ENCODE peak calls at places on chromosomes 7 and 10, in seven cellular contexts. One of them, this sample, is unnamed.
A peak's percentile ranks its signal among the peaks of the same experiment; 100 is the strongest.

GRCh38 chr7:33721895-33722294 is 183.4 kb upstream of the BMPER start:
- DNase-seq in colonic mucosa: no peak
- DNase-seq in HL-60: no peak
- DNase-seq in nephron progenitor cell: no peak
- DNase-seq in body of pancreas: no peak
- DNase-seq in MCF 10A: no peak
- DNase-seq in fibroblast of the aortic adventitia: no peak
- DNase-seq in this sample: no peak

GRCh38 chr7:118368958-118369357 is 144.5 kb downstream of the ANKRD7 start:
- DNase-seq in colonic mucosa: no peak
- DNase-seq in fibroblast of the aortic adventitia: no peak
- DNase-seq in nephron progenitor cell: no peak
- DNase-seq in body of pancreas: no peak
- DNase-seq in HL-60: no peak
- DNase-seq in MCF 10A: no peak
- DNase-seq in this sample: no peak

GRCh38 chr7:70029993-70030392 is 431.7 kb downstream of the AUTS2 start:
- DNase-seq in body of pancreas: no peak
- DNase-seq in colonic mucosa: no peak
- DNase-seq in fibroblast of the aortic adventitia: no peak
- DNase-seq in HL-60: no peak
- DNase-seq in MCF 10A: no peak
- DNase-seq in nephron progenitor cell: no peak
- DNase-seq in this sample: no peak

GRCh38 chr7:43481905-43482678 is 100.8 kb upstream of the STK17A start:
- DNase-seq in fibroblast of the aortic adventitia: peak; percentile 35
- DNase-seq in nephron progenitor cell: no peak
- DNase-seq in MCF 10A: peak; percentile 41
- DNase-seq in body of pancreas: no peak
- DNase-seq in HL-60: no peak
- DNase-seq in colonic mucosa: no peak
- DNase-seq in this sample: no peak

GRCh38 chr7:2209146-2209960 is 23.4 kb downstream of the MAD1L1 start:
- DNase-seq in MCF 10A: peak; percentile 39
- DNase-seq in HL-60: no peak
- DNase-seq in nephron progenitor cell: peak; percentile 84
- DNase-seq in colonic mucosa: peak; percentile 39
- DNase-seq in fibroblast of the aortic adventitia: peak; percentile 79
- DNase-seq in body of pancreas: peak; percentile 40
- DNase-seq in this sample: peak; percentile 74

GRCh38 chr10:64036996-64037666 is 515.9 kb downstream of the REEP3 start:
- DNase-seq in MCF 10A: no peak
- DNase-seq in fibroblast of the aortic adventitia: no peak
- DNase-seq in nephron progenitor cell: peak; percentile 10
- DNase-seq in body of pancreas: no peak
- DNase-seq in HL-60: no peak
- DNase-seq in colonic mucosa: no peak
- DNase-seq in this sample: no peak

GRCh38 chr7:2123360-2123759 is 109.4 kb downstream of the MAD1L1 start:
- DNase-seq in nephron progenitor cell: no peak
- DNase-seq in body of pancreas: no peak
- DNase-seq in colonic mucosa: no peak
- DNase-seq in MCF 10A: no peak
- DNase-seq in fibroblast of the aortic adventitia: no peak
- DNase-seq in HL-60: no peak
- DNase-seq in this sample: no peak

GRCh38 chr10:52652431-52653220 is 120.0 kb downstream of the MBL2 start:
- DNase-seq in colonic mucosa: no peak
- DNase-seq in body of pancreas: no peak
- DNase-seq in fibroblast of the aortic adventitia: no peak
- DNase-seq in MCF 10A: no peak
- DNase-seq in nephron progenitor cell: no peak
- DNase-seq in HL-60: no peak
- DNase-seq in this sample: no peak

GRCh38 chr7:37052673-37053072 is 328.4 kb upstream of the AOAH start:
- DNase-seq in MCF 10A: peak; percentile 68
- DNase-seq in fibroblast of the aortic adventitia: peak; percentile 28
- DNase-seq in nephron progenitor cell: peak; percentile 84
- DNase-seq in body of pancreas: peak; percentile 18
- DNase-seq in colonic mucosa: peak; percentile 20
- DNase-seq in HL-60: peak; percentile 11
- DNase-seq in this sample: peak; percentile 39

GRCh38 chr10:69123306-69123746 is 652 bp upstream of the VPS26A start:
- DNase-seq in fibroblast of the aortic adventitia: peak; percentile 72
- DNase-seq in colonic mucosa: peak; percentile 69
- DNase-seq in body of pancreas: no peak
- DNase-seq in HL-60: no peak
- DNase-seq in MCF 10A: no peak
- DNase-seq in nephron progenitor cell: peak; percentile 66
- DNase-seq in this sample: no peak
- TF ChIP-seq CTCF in fibroblast of the aortic adventitia: no peak
- TF ChIP-seq CTCF in colonic mucosa: no peak
- TF ChIP-seq CTCF in body of pancreas: no peak
- TF ChIP-seq CTCF in HL-60: no peak
- TF ChIP-seq CTCF in MCF 10A: no peak
- TF ChIP-seq CTCF in nephron progenitor cell: no peak
- TF ChIP-seq CTCF in this sample: no peak

GRCh38 chr7:144656960-144657359 is 178.9 kb downstream of the TPK1 start:
- DNase-seq in nephron progenitor cell: no peak
- DNase-seq in MCF 10A: no peak
- DNase-seq in fibroblast of the aortic adventitia: no peak
- DNase-seq in body of pancreas: no peak
- DNase-seq in colonic mucosa: no peak
- DNase-seq in HL-60: no peak
- DNase-seq in this sample: no peak
- TF ChIP-seq CTCF in nephron progenitor cell: no peak
- TF ChIP-seq CTCF in MCF 10A: no peak
- TF ChIP-seq CTCF in fibroblast of the aortic adventitia: no peak
- TF ChIP-seq CTCF in body of pancreas: no peak
- TF ChIP-seq CTCF in colonic mucosa: no peak
- TF ChIP-seq CTCF in HL-60: no peak
- TF ChIP-seq CTCF in this sample: peak; percentile 19

DNA sequence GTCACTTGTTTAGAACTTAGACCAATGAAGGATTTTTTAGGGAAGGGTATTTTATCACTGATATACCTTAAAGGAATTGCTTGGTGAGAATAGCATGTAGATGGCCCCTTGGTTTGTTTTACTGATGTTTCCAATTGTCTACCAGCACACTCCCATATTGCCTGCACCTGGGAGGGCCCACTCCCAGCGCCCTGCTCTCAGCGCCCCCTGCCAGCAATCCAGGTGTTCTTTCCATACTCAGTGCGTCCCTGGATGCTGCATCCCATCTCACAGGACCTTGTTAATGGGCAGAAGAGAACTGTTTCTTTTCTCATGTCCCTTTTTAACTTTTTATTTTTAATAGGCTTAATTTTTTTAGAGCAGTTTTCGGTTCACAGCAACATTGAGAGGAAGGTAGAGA is 24.1 kb upstream of the SFRP5 start:
- DNase-seq in colonic mucosa: no peak
- DNase-seq in nephron progenitor cell: no peak
- DNase-seq in HL-60: no peak
- DNase-seq in fibroblast of the aortic adventitia: no peak
- DNase-seq in body of pancreas: no peak
- DNase-seq in MCF 10A: no peak
- DNase-seq in this sample: no peak
- TF ChIP-seq CTCF in colonic mucosa: no peak
- TF ChIP-seq CTCF in nephron progenitor cell: no peak
- TF ChIP-seq CTCF in HL-60: no peak
- TF ChIP-seq CTCF in fibroblast of the aortic adventitia: no peak
- TF ChIP-seq CTCF in body of pancreas: no peak
- TF ChIP-seq CTCF in MCF 10A: no peak
- TF ChIP-seq CTCF in this sample: no peak

GRCh38 chr7:90312745-90313144 is 8.4 kb downstream of the FAM237B start:
- DNase-seq in nephron progenitor cell: no peak
- DNase-seq in MCF 10A: peak; percentile 17
- DNase-seq in body of pancreas: no peak
- DNase-seq in HL-60: no peak
- DNase-seq in colonic mucosa: no peak
- DNase-seq in fibroblast of the aortic adventitia: peak; percentile 25
- DNase-seq in this sample: no peak
- TF ChIP-seq CTCF in nephron progenitor cell: no peak
- TF ChIP-seq CTCF in MCF 10A: peak; percentile 28
- TF ChIP-seq CTCF in body of pancreas: peak; percentile 15
- TF ChIP-seq CTCF in HL-60: no peak
- TF ChIP-seq CTCF in colonic mucosa: no peak
- TF ChIP-seq CTCF in fibroblast of the aortic adventitia: peak; percentile 25
- TF ChIP-seq CTCF in this sample: peak; percentile 23

GRCh38 chr10:45442251-45442650 is 68.2 kb downstream of the ALOX5 start:
- DNase-seq in MCF 10A: no peak
- DNase-seq in nephron progenitor cell: no peak
- DNase-seq in fibroblast of the aortic adventitia: no peak
- DNase-seq in body of pancreas: no peak
- DNase-seq in colonic mucosa: no peak
- DNase-seq in HL-60: no peak
- DNase-seq in this sample: no peak

GRCh38 chr10:45441791-45442190 is 67.8 kb downstream of the ALOX5 start:
- DNase-seq in MCF 10A: no peak
- DNase-seq in body of pancreas: no peak
- DNase-seq in nephron progenitor cell: no peak
- DNase-seq in HL-60: no peak
- DNase-seq in colonic mucosa: no peak
- DNase-seq in fibroblast of the aortic adventitia: no peak
- DNase-seq in this sample: no peak

GRCh38 chr10:45440511-45441062 is 66.6 kb downstream of the ALOX5 start:
- DNase-seq in colonic mucosa: peak; percentile 11
- DNase-seq in HL-60: no peak
- DNase-seq in body of pancreas: no peak
- DNase-seq in fibroblast of the aortic adventitia: no peak
- DNase-seq in nephron progenitor cell: no peak
- DNase-seq in MCF 10A: no peak
- DNase-seq in this sample: no peak

GRCh38 chr10:45439873-45440272 is 65.9 kb downstream of the ALOX5 start:
- DNase-seq in nephron progenitor cell: no peak
- DNase-seq in body of pancreas: no peak
- DNase-seq in HL-60: no peak
- DNase-seq in fibroblast of the aortic adventitia: no peak
- DNase-seq in colonic mucosa: no peak
- DNase-seq in MCF 10A: no peak
- DNase-seq in this sample: no peak

GRCh38 chr10:45441239-45441638 is 67.2 kb downstream of the ALOX5 start:
- DNase-seq in fibroblast of the aortic adventitia: no peak
- DNase-seq in HL-60: no peak
- DNase-seq in body of pancreas: no peak
- DNase-seq in nephron progenitor cell: no peak
- DNase-seq in MCF 10A: no peak
- DNase-seq in colonic mucosa: no peak
- DNase-seq in this sample: no peak
- TF ChIP-seq CTCF in fibroblast of the aortic adventitia: no peak
- TF ChIP-seq CTCF in HL-60: no peak
- TF ChIP-seq CTCF in body of pancreas: no peak
- TF ChIP-seq CTCF in nephron progenitor cell: no peak
- TF ChIP-seq CTCF in MCF 10A: no peak
- TF ChIP-seq CTCF in colonic mucosa: no peak
- TF ChIP-seq CTCF in this sample: no peak

DNA sequence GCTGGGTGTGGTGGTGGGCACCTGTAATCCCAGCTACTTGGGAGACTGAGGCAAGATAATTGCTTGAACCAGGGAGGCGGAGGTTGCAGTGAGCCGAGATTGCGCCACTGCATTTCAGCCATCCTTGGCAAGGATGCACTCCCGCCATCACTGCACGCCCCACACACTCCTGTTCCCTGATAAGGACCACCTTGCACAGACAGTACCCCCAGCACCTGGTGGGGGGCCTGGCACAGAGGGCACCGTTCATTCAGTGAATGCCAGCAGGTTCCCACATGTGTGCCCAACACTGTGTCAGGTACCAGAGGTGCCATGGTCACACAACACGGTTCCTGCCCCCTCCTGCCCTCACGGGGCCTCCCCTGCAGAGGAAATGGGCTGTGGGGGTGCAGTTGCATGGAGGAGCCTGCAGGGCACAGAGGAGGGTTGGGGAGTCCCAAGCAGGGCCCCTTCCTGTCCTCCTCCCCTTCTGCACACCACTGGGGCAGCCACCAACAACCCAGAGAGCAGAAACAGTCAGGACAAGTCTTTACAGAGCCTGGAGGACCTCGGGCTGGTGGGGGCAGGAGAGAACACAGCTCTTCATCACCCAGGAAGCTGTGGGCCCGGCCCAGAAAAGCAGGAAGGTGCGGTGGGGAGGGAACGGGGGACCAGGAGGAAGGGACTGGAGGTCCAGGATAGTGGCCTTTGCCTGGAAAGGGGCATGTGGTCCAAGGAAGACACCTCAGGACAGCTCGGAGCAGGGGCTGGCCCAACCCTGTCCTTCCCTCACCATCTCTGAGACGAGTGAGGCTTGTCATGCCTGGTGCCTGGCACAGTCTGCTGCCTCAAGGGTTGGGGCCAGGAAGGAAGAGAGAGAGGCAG is 7.1 kb downstream of the CRYGN start:
- DNase-seq in fibroblast of the aortic adventitia: no peak
- DNase-seq in nephron progenitor cell: no peak
- DNase-seq in HL-60: no peak
- DNase-seq in colonic mucosa: no peak
- DNase-seq in body of pancreas: no peak
- DNase-seq in MCF 10A: no peak
- DNase-seq in this sample: no peak
- TF ChIP-seq CTCF in fibroblast of the aortic adventitia: peak; percentile 29
- TF ChIP-seq CTCF in nephron progenitor cell: no peak
- TF ChIP-seq CTCF in HL-60: no peak
- TF ChIP-seq CTCF in colonic mucosa: no peak
- TF ChIP-seq CTCF in body of pancreas: no peak
- TF ChIP-seq CTCF in MCF 10A: no peak
- TF ChIP-seq CTCF in this sample: no peak

GRCh38 chr10:42864575-42864974 is 82.0 kb downstream of the BMS1 start:
- DNase-seq in MCF 10A: peak; percentile 1
- DNase-seq in colonic mucosa: no peak
- DNase-seq in fibroblast of the aortic adventitia: peak; percentile 2
- DNase-seq in nephron progenitor cell: no peak
- DNase-seq in body of pancreas: no peak
- DNase-seq in HL-60: peak; percentile 72
- DNase-seq in this sample: no peak
- TF ChIP-seq CTCF in MCF 10A: no peak
- TF ChIP-seq CTCF in colonic mucosa: no peak
- TF ChIP-seq CTCF in fibroblast of the aortic adventitia: peak; percentile 34
- TF ChIP-seq CTCF in nephron progenitor cell: no peak
- TF ChIP-seq CTCF in body of pancreas: peak; percentile 21
- TF ChIP-seq CTCF in HL-60: no peak
- TF ChIP-seq CTCF in this sample: peak; percentile 38

GRCh38 chr10:5293691-5294550 is 70.8 kb upstream of the UCN3 start:
- DNase-seq in MCF 10A: peak; percentile 86
- DNase-seq in nephron progenitor cell: peak; percentile 76
- DNase-seq in body of pancreas: peak; percentile 68
- DNase-seq in fibroblast of the aortic adventitia: no peak
- DNase-seq in HL-60: no peak
- DNase-seq in colonic mucosa: peak; percentile 87
- DNase-seq in this sample: peak; percentile 65
- TF ChIP-seq CTCF in MCF 10A: peak; percentile 39
- TF ChIP-seq CTCF in nephron progenitor cell: peak; percentile 45
- TF ChIP-seq CTCF in body of pancreas: peak; percentile 44
- TF ChIP-seq CTCF in fibroblast of the aortic adventitia: peak; percentile 51
- TF ChIP-seq CTCF in HL-60: peak; percentile 40
- TF ChIP-seq CTCF in colonic mucosa: peak; percentile 55
- TF ChIP-seq CTCF in this sample: peak; percentile 55

GRCh38 chr10:129223363-129223762 is 243.7 kb upstream of the MGMT start:
- DNase-seq in colonic mucosa: no peak
- DNase-seq in MCF 10A: no peak
- DNase-seq in nephron progenitor cell: no peak
- DNase-seq in HL-60: no peak
- DNase-seq in fibroblast of the aortic adventitia: no peak
- DNase-seq in body of pancreas: no peak
- DNase-seq in this sample: no peak
- TF ChIP-seq CTCF in colonic mucosa: no peak
- TF ChIP-seq CTCF in MCF 10A: no peak
- TF ChIP-seq CTCF in nephron progenitor cell: no peak
- TF ChIP-seq CTCF in HL-60: no peak
- TF ChIP-seq CTCF in fibroblast of the aortic adventitia: no peak
- TF ChIP-seq CTCF in body of pancreas: no peak
- TF ChIP-seq CTCF in this sample: no peak

This sample was measured in neural crest cell.